ENCODE peak calls at places on chromosome 12, in five cellular contexts. V, B, F, A and I are unnamed samples.

GRCh38 chr12:133233993-133234564 is 1.6 kb downstream of the ANHX start:
- DNase-seq in B (no peak), V (no peak), A (no peak), F (no peak), I (no peak)

GRCh38 chr12:118055144-118055557 is 5.8 kb downstream of the WSB2 start:
- DNase-seq in B (peak; percentile 79), A (peak; percentile 69), F (no peak), V (no peak), I (no peak)

GRCh38 chr12:91923864-91924263 is 221.8 kb downstream of the BTG1 start:
- DNase-seq in B (no peak), V (peak; percentile 20), A (peak; percentile 39), F (peak; percentile 77), I (no peak)

GRCh38 chr12:111093428-111094142 is 173.2 kb upstream of the MYL2 start:
- DNase-seq in B (no peak), A (no peak), V (no peak), F (no peak), I (no peak)

GRCh38 chr12:4810219-4810671 is 90.0 kb downstream of the GALNT8 start:
- DNase-seq in V (no peak), A (no peak), F (peak; percentile 66), B (peak; percentile 69), I (no peak)

GRCh38 chr12:14619731-14620501 is 52.2 kb upstream of the PLBD1 start:
- DNase-seq in V (no peak), A (no peak), B (no peak), F (no peak), I (no peak)

GRCh38 chr12:15757553-15758255 is 31.5 kb downstream of the EPS8 start:
- DNase-seq in B (no peak), F (no peak), V (no peak), A (no peak), I (peak; percentile 40)

GRCh38 chr12:124543052-124543590 is 24.3 kb downstream of the NCOR2 start:
- DNase-seq in B (no peak), V (no peak), A (no peak), F (no peak), I (no peak)

GRCh38 chr12:78636253-78636855 is 228.2 kb upstream of the SYT1 start:
- DNase-seq in B (no peak), A (no peak), V (no peak), F (no peak), I (no peak)

GRCh38 chr12:40031965-40032364 is 73.9 kb downstream of the SLC2A13 start:
- DNase-seq in B (no peak), F (no peak), V (no peak), A (no peak), I (no peak)

GRCh38 chr12:6996040-6996441 is 22.2 kb downstream of the LPCAT3 start:
- DNase-seq in B (no peak), A (peak; percentile 77), F (no peak), V (no peak), I (no peak)

GRCh38 chr12:65125247-65125646 is 4.1 kb upstream of the WIF1 start:
- DNase-seq in V (no peak), A (no peak), B (no peak), F (no peak), I (no peak)

GRCh38 chr12:55724226-55724939 is 4.2 kb downstream of the RDH5 start:
- DNase-seq in B (peak; percentile 76), A (peak; percentile 87), F (peak; percentile 83), V (peak; percentile 80), I (no peak)

GRCh38 chr12:14612895-14613294 is 45.2 kb upstream of the PLBD1 start:
- DNase-seq in B (no peak), V (no peak), A (no peak), F (no peak), I (no peak)

GRCh38 chr12:70919597-70920035 is 922 bp downstream of the PTPRR start:
- DNase-seq in B (no peak), V (no peak), F (no peak), A (no peak), I (no peak)

GRCh38 chr12:124442772-124443445 is 124.5 kb downstream of the NCOR2 start:
- DNase-seq in B (no peak), F (peak; percentile 31), A (no peak), V (no peak), I (peak; percentile 74)

GRCh38 chr12:15497621-15498285 is 175.4 kb downstream of the PTPRO start:
- DNase-seq in B (no peak), V (no peak), A (no peak), F (no peak), I (no peak)

GRCh38 chr12:117671734-117672133 is 297.1 kb downstream of the KSR2 start:
- DNase-seq in F (no peak), A (no peak), V (no peak), B (peak; percentile 87), I (no peak)

GRCh38 chr12:14185441-14186192 is 179.9 kb upstream of the ATF7IP start:
- DNase-seq in B (peak; percentile 60), A (no peak), F (no peak), V (no peak), I (no peak)

GRCh38 chr12:81075539-81075938 is 2.3 kb upstream of the ACSS3 start:
- DNase-seq in B (no peak), V (no peak), F (no peak), A (no peak), I (no peak)

GRCh38 chr12:59600174-59600573 is 4.3 kb downstream of the SLC16A7 start:
- DNase-seq in F (no peak), V (no peak), A (no peak), B (no peak), I (no peak)

GRCh38 chr12:85872497-85873091 is 1.5 kb upstream of the NTS start:
- DNase-seq in B (no peak), V (no peak), F (no peak), A (no peak), I (no peak)

GRCh38 chr12:78260976-78261375 is 430.3 kb downstream of the NAV3 start:
- DNase-seq in V (no peak), B (no peak), F (no peak), A (no peak), I (no peak)

GRCh38 chr12:77940011-77940423 is 109.3 kb downstream of the NAV3 start:
- DNase-seq in A (no peak), F (no peak), V (no peak), B (no peak), I (peak; percentile 19)

GRCh38 chr12:60035835-60036234 is 440.0 kb downstream of the SLC16A7 start:
- DNase-seq in A (no peak), F (no peak), V (no peak), B (no peak), I (no peak)

DNA sequence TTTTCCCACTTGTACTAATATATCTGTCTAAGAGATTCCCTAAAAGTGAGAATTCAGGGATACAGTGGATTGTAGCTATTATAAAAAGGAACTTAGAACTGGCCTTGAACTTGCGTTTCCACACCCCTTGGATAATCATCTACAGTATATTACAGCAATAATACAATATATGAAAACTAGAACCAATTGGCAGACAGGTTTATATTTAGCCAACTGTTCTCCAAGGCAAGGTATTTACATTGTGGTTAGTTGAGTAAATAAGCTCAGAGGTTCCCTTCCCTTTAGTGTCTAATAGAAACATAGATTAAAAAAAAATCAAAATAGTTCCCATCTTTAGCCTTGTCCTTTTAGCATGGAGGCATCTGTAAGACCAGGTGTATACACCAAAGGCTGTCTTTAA is 42.1 kb downstream of the LIMA1 start:
- DNase-seq in B (no peak), A (no peak), F (no peak), V (no peak), I (no peak)
- H3K27ac ChIP-seq in B (no peak overlapping the region), A (peak overlapping the region; percentile 90), F (no peak overlapping the region), V (peak overlapping the region; percentile 77), I (peak overlapping the region; percentile 98)

GRCh38 chr12:110022980-110023633 is 23.9 kb downstream of the ANKRD13A start:
- DNase-seq in A (no peak), F (no peak), V (no peak), B (no peak), I (no peak)
- H3K36me3 ChIP-seq in A (peaks cover 9% of the 10 kb centered on the region), F (peaks cover 44% of the 10 kb centered on the region), V (peaks cover 71% of the 10 kb centered on the region), B (no peaks in the 10 kb centered on the region), I (no peaks in the 10 kb centered on the region)

GRCh38 chr12:104707794-104708558 is 250.1 kb downstream of the SLC41A2 start:
- DNase-seq in F (no peak), B (no peak), A (no peak), V (peak; percentile 18), I (no peak)
- H3K27ac ChIP-seq in F (no peak overlapping the region), B (peak overlapping the region; percentile 2), A (no peak overlapping the region), V (no peak overlapping the region), I (no peak overlapping the region)

GRCh38 chr12:101740566-101740965 is 1.3 kb upstream of the SYCP3 start:
- DNase-seq in F (no peak), A (no peak), V (no peak), B (no peak), I (no peak)
- H3K36me3 ChIP-seq in F (peaks cover 7% of the 10 kb centered on the region), A (peaks cover 2% of the 10 kb centered on the region), V (peaks cover 72% of the 10 kb centered on the region), B (peaks cover 6% of the 10 kb centered on the region), I (no peaks in the 10 kb centered on the region)

GRCh38 chr12:11810962-11811361 is 161.5 kb downstream of the ETV6 start:
- DNase-seq in F (no peak), B (no peak), V (no peak), A (no peak), I (no peak)
- H3K27ac ChIP-seq in F (no peak overlapping the region), B (no peak overlapping the region), V (peak overlapping the region; percentile 14), A (no peak overlapping the region), I (no peak overlapping the region)

DNA sequence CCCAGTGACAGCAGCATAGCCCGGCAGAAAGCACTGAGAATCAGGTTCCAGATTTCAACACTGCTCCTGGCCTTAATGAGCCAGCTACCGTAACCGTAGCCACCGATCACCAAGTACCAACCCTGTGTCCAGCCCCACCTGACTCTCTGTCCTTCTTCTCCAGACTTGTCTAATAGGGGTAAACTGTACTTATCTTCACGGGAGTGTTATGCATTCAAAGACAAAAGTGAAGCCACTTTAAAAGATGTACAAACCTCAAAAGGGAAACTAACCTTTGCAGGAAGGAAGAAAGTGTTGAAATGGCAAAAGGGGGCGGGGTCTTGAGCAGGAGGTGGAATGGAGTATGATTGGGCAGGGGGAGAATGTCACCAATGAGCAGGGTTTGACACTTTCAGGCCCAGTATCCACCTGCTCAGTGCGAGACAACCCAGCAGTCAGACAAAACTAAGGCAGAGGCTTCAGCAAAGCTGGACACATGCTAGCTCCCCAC is 226.1 kb downstream of the CHST11 start:
- DNase-seq in F (no peak), A (no peak), V (no peak), B (no peak), I (no peak)
- H3K36me3 ChIP-seq in F (no peaks in the 10 kb centered on the region), A (no peaks in the 10 kb centered on the region), V (no peaks in the 10 kb centered on the region), B (no peaks in the 10 kb centered on the region), I (no peaks in the 10 kb centered on the region)

DNA sequence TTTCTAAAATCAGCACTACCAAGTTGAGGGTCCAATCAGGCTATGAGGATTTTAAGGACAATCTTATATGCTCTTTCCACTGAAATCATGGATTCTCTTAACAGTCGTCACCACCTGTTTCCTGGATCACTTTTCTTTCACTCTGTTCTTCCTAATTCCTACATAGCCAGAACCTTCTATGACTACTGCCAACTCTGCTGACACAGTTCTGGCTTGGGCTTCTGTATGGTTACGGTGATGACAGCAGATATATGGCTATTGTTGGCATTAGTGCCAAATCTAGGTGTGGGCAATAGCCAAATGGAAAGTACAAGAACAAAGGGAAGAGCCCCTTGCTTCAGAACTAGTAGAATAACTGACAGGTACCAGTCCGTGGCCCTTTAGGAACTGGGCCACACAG is 124.0 kb downstream of the ARID2 start:
- DNase-seq in F (no peak), V (no peak), B (no peak), A (no peak), I (no peak)
- H3K27ac ChIP-seq in F (no peak overlapping the region), V (no peak overlapping the region), B (no peak overlapping the region), A (no peak overlapping the region), I (no peak overlapping the region)